ENCODE peak calls at places on chromosomes 1 and 21, in four cellular contexts. T, D, U and N are unnamed samples.

GRCh38 chr1:94044290-94044790 is 76.6 kb downstream of the ABCA4 start:
- DNase-seq in D (no peak), T (no peak), U (no peak), N (no peak)

GRCh38 chr1:201419737-201420607 is 1.6 kb downstream of the TNNI1 start:
- DNase-seq in U (no peak), T (no peak), D (no peak), N (no peak)

GRCh38 chr1:87792094-87792493 is 463.4 kb downstream of the LMO4 start:
- DNase-seq in T (no peak), D (no peak), U (no peak), N (no peak)

GRCh38 chr1:153347856-153348255 is 785 bp downstream of the PGLYRP4 start:
- DNase-seq in U (peak), T (no peak), D (no peak), N (no peak)

GRCh38 chr21:29366532-29366931 is 67.8 kb downstream of the BACH1 start:
- DNase-seq in D (no peak), U (no peak), T (no peak), N (no peak)

GRCh38 chr1:50106095-50106761 is 2.5 kb upstream of the ELAVL4 start:
- DNase-seq in D (no peak), U (no peak), T (no peak), N (no peak)

GRCh38 chr1:45569962-45570581 is 13.8 kb upstream of the NASP start:
- DNase-seq in U (peak), T (peak), D (peak), N (peak)

GRCh38 chr1:46248122-46248920 is 758 bp downstream of the RAD54L start:
- DNase-seq in T (no peak), U (peak), D (no peak), N (peak)

GRCh38 chr1:92482665-92483441 is 3.9 kb downstream of the GFI1 start:
- DNase-seq in D (no peak), U (no peak), T (peak), N (peak)

GRCh38 chr1:207858806-207859205 is 52.1 kb downstream of the CD34 start:
- DNase-seq in T (no peak), U (no peak), D (no peak), N (no peak)

GRCh38 chr1:115890618-115891017 is 49.7 kb upstream of the NHLH2 start:
- DNase-seq in U (no peak), T (no peak), D (no peak), N (no peak)

GRCh38 chr1:7218210-7218832 is 433.1 kb downstream of the CAMTA1 start:
- DNase-seq in D (peak), T (peak), U (peak), N (peak)

GRCh38 chr21:41582298-41582840 is 74.4 kb upstream of the TMPRSS2 start:
- DNase-seq in U (no peak), D (no peak), T (no peak), N (no peak)

GRCh38 chr1:62037274-62037673 is 157.4 kb upstream of the L1TD1 start:
- DNase-seq in D (no peak), U (no peak), T (no peak), N (no peak)

GRCh38 chr1:3656450-3657095 is 4.3 kb downstream of the TP73 start:
- DNase-seq in T (no peak), D (no peak), U (no peak), N (no peak)

GRCh38 chr1:204255225-204255624 is 41.4 kb upstream of the GOLT1A start:
- DNase-seq in T (no peak), U (no peak), D (no peak), N (no peak)

GRCh38 chr1:7980984-7981383 is 19.5 kb downstream of the PARK7 start:
- DNase-seq in U (no peak), T (no peak), D (no peak), N (no peak)

GRCh38 chr1:115624859-115625258 is 16.9 kb upstream of the VANGL1 start:
- DNase-seq in U (no peak), D (no peak), T (no peak), N (no peak)

GRCh38 chr1:195733826-195734225 is 874.4 kb downstream of the KCNT2 start:
- DNase-seq in U (peak), D (no peak), T (no peak), N (peak)

GRCh38 chr1:23673086-23673813 is 18.4 kb upstream of the RPL11 start:
- DNase-seq in D (peak), T (peak), U (no peak), N (peak)

GRCh38 chr21:17438642-17439041 is 74.2 kb upstream of the CXADR start:
- DNase-seq in T (no peak), U (peak), D (peak), N (peak)

GRCh38 chr1:115476616-115477015 is 138.6 kb upstream of the NGF start:
- DNase-seq in U (no peak), D (no peak), T (peak), N (no peak)

GRCh38 chr1:154404984-154405761 is at the start of gene IL6R:
- DNase-seq in T (peak), D (peak), U (peak), N (peak)

GRCh38 chr1:225509770-225510169 is 81.9 kb upstream of the LBR start:
- DNase-seq in U (no peak), T (no peak), D (no peak), N (no peak)

GRCh38 chr1:22273686-22274681 is 131.1 kb upstream of the WNT4 start:
- DNase-seq in T (no peak), D (no peak), U (no peak), N (no peak)

GRCh38 chr1:82733645-82734044 is 932.9 kb downstream of the ADGRL2 start:
- DNase-seq in T (no peak), U (no peak), D (no peak), N (no peak)

GRCh38 chr21:44927587-44928461 is 7.1 kb upstream of the ITGB2 start:
- DNase-seq in U (no peak), D (peak), T (peak), N (no peak)

GRCh38 chr1:32496127-32496526 is 31.3 kb downstream of the ZBTB8B start:
- DNase-seq in D (peak), U (no peak), T (peak), N (no peak)

GRCh38 chr1:100304227-100304626 is 38.2 kb downstream of the RTCA start:
- DNase-seq in D (no peak), T (no peak), U (no peak), N (no peak)

GRCh38 chr1:85030536-85030935 is 17.8 kb downstream of the MCOLN3 start:
- DNase-seq in U (no peak), T (no peak), D (no peak), N (no peak)

GRCh38 chr1:85025940-85026339 is 22.4 kb downstream of the MCOLN3 start:
- DNase-seq in D (no peak), T (no peak), U (no peak), N (no peak)

GRCh38 chr1:85024736-85025135 is 23.6 kb downstream of the MCOLN3 start:
- DNase-seq in U (no peak), T (no peak), D (no peak), N (no peak)

GRCh38 chr1:85022700-85023099 is 25.6 kb downstream of the MCOLN3 start:
- DNase-seq in U (no peak), D (no peak), T (no peak), N (no peak)

DNA sequence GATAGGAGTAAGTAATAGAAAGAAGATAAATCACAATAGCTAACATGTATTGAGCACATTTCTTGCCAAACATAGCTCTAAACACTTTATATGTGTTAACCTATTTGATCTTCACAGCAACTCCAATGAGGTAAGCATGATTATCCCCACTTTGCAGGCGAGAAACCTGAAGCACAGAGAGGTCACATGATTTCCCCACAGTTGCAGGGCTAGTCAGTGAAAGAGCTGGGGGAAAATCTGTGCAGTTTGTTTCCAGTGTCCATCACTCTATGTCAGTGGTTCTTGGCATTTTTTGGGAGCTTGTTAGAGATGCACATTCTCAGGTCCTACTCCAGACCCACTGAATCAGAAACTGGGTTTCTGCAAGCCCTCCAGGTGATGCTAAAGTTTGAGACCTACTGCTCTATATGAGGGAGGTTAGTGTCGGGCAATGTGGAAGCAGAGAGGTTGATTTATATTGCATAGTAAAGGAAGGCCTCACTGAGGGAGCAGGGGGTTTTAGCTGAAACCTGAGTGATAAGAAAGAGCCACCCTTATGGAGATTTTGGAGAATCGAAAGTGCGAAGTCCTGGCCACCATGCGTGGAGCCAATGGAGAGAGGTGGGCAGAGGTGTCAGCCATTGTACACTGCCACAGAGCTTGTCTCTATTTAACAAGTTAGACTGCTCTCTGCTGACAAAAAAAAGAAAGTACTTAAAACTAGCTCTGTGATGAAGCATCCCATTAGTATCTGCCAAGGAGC is 20.9 kb downstream of the MCOLN3 start:
- DNase-seq in D (no peak), T (peak), U (no peak), N (no peak)
- TF ChIP-seq CTCF in D (no peak), T (no peak), U (no peak), N (no peak)

GRCh38 chr21:36753556-36753955 is 54.6 kb downstream of the SIM2 start:
- DNase-seq in U (no peak), D (peak), T (peak), N (no peak)

GRCh38 chr21:36754241-36754881 is 55.4 kb downstream of the SIM2 start:
- DNase-seq in T (no peak), D (peak), U (no peak), N (no peak)

GRCh38 chr21:36750579-36750959 is 51.7 kb downstream of the SIM2 start:
- DNase-seq in T (no peak), D (no peak), U (no peak), N (no peak)

GRCh38 chr21:36749935-36750578 is 51.1 kb downstream of the SIM2 start:
- DNase-seq in T (no peak), D (peak), U (no peak), N (peak)

GRCh38 chr21:36751383-36751782 is 52.5 kb downstream of the SIM2 start:
- DNase-seq in D (no peak), T (no peak), U (no peak), N (no peak)
- TF ChIP-seq CTCF in D (no peak), T (no peak), U (no peak), N (no peak)

DNA sequence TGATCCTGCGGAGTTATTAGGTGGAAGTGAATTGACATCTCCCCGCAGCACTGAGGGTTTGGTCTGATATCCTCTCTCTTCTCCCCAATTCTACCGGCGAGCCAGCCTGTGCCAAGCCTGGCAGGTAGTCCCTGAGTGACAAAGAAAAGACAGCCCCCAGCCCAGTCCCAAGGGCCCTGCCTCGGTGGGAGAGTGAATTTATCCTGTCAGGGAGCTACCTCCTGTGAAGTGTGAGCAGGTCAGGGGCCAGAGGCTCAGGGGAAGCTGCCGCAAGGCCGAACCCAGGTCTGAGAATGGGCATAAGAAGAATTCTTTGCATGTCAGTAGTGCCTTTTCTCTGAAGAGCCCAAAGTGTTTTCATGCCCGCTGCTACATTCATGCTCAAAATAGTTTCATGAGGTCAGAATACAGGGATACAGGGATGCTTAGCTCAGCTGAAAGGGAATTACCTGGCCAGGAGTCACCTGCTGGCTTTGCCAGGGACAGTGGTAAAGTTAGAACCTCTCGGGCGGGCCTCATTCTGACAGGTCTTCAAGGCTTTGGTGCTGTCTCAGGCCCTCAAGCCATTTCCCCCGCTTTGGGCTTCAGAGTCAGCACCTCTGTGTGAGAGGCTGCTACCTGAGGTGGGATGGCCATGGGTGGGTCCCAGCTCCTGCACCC is 5.3 kb downstream of the RASSF5 start:
- DNase-seq in D (no peak), U (no peak), T (no peak), N (no peak)
- TF ChIP-seq CTCF in D (no peak), U (no peak), T (no peak), N (no peak)

GRCh38 chr1:102431253-102431652 is 434.5 kb upstream of the OLFM3 start:
- DNase-seq in U (no peak), D (no peak), T (no peak), N (no peak)

GRCh38 chr1:102435483-102435882 is 438.8 kb upstream of the OLFM3 start:
- DNase-seq in D (no peak), T (no peak), U (no peak), N (no peak)

GRCh38 chr1:102434421-102434820 is 437.7 kb upstream of the OLFM3 start:
- DNase-seq in D (no peak), T (no peak), U (peak), N (peak)
- TF ChIP-seq CTCF in D (peak), T (no peak), U (peak), N (peak)

GRCh38 chr1:167122121-167122480 is 28.2 kb downstream of the STYXL2 start:
- DNase-seq in U (no peak), D (no peak), T (no peak), N (no peak)
- TF ChIP-seq CTCF in U (no peak), D (no peak), T (no peak), N (no peak)

GRCh38 chr1:114192328-114192727 is 38.7 kb upstream of the SYT6 start:
- DNase-seq in U (no peak), D (no peak), T (no peak), N (no peak)
- TF ChIP-seq CTCF in U (no peak), D (no peak), T (no peak), N (no peak)

GRCh38 chr1:180230791-180231505 is 884 bp downstream of the LHX4 start:
- DNase-seq in D (peak), U (no peak), T (peak), N (peak)
- TF ChIP-seq CTCF in D (no peak), U (no peak), T (no peak), N (no peak)